ENCODE peak calls at places on chromosomes 13 and 19, in ten cellular contexts. One of them, this sample, is unnamed.

GRCh38 chr19:1445932-1446712 is 3.8 kb upstream of the APC2 start:
- DNase-seq in neuronal stem cell: peak; percentile 78
- DNase-seq in GM23338: peak; percentile 75
- DNase-seq in fibroblast of the aortic adventitia: no peak
- DNase-seq in foreskin fibroblast: peak; percentile 41
- DNase-seq in WERI-Rb-1: peak; percentile 78
- DNase-seq in body of pancreas: no peak
- DNase-seq in colonic mucosa: no peak
- DNase-seq in fibroblast of mammary gland: no peak
- DNase-seq in CD4-positive, CD25-positive, alpha-beta regulatory T cell: no peak
- DNase-seq in this sample: no peak

GRCh38 chr19:35216833-35217707 is 11.5 kb downstream of the FAM187B start:
- DNase-seq in neuronal stem cell: no peak
- DNase-seq in GM23338: peak; percentile 60
- DNase-seq in fibroblast of the aortic adventitia: no peak
- DNase-seq in foreskin fibroblast: no peak
- DNase-seq in WERI-Rb-1: peak; percentile 31
- DNase-seq in body of pancreas: peak; percentile 41
- DNase-seq in colonic mucosa: peak; percentile 47
- DNase-seq in fibroblast of mammary gland: no peak
- DNase-seq in CD4-positive, CD25-positive, alpha-beta regulatory T cell: peak; percentile 30
- DNase-seq in this sample: no peak

GRCh38 chr19:48878219-48879024 is 6.2 kb downstream of the PPP1R15A start:
- DNase-seq in neuronal stem cell: no peak
- DNase-seq in GM23338: no peak
- DNase-seq in fibroblast of the aortic adventitia: peak; percentile 97
- DNase-seq in foreskin fibroblast: peak; percentile 55
- DNase-seq in WERI-Rb-1: no peak
- DNase-seq in body of pancreas: no peak
- DNase-seq in colonic mucosa: no peak
- DNase-seq in fibroblast of mammary gland: no peak
- DNase-seq in CD4-positive, CD25-positive, alpha-beta regulatory T cell: no peak
- DNase-seq in this sample: no peak

GRCh38 chr19:4913996-4914735 is 4.9 kb downstream of the UHRF1 start:
- DNase-seq in neuronal stem cell: no peak
- DNase-seq in GM23338: no peak
- DNase-seq in fibroblast of the aortic adventitia: no peak
- DNase-seq in foreskin fibroblast: no peak
- DNase-seq in WERI-Rb-1: no peak
- DNase-seq in body of pancreas: no peak
- DNase-seq in colonic mucosa: no peak
- DNase-seq in fibroblast of mammary gland: no peak
- DNase-seq in CD4-positive, CD25-positive, alpha-beta regulatory T cell: no peak
- DNase-seq in this sample: no peak

GRCh38 chr19:11296264-11296663 is 304 bp downstream of the TSPAN16 start:
- DNase-seq in neuronal stem cell: no peak
- DNase-seq in GM23338: no peak
- DNase-seq in fibroblast of the aortic adventitia: peak; percentile 65
- DNase-seq in foreskin fibroblast: peak; percentile 23
- DNase-seq in WERI-Rb-1: no peak
- DNase-seq in body of pancreas: no peak
- DNase-seq in colonic mucosa: no peak
- DNase-seq in fibroblast of mammary gland: peak; percentile 35
- DNase-seq in CD4-positive, CD25-positive, alpha-beta regulatory T cell: no peak
- DNase-seq in this sample: no peak

GRCh38 chr13:100209857-100210580 is 121.1 kb downstream of the PCCA start:
- DNase-seq in neuronal stem cell: no peak
- DNase-seq in GM23338: no peak
- DNase-seq in fibroblast of the aortic adventitia: peak; percentile 84
- DNase-seq in foreskin fibroblast: peak; percentile 72
- DNase-seq in WERI-Rb-1: no peak
- DNase-seq in body of pancreas: no peak
- DNase-seq in colonic mucosa: no peak
- DNase-seq in fibroblast of mammary gland: peak; percentile 84
- DNase-seq in CD4-positive, CD25-positive, alpha-beta regulatory T cell: no peak
- DNase-seq in this sample: peak; percentile 59

GRCh38 chr13:48412881-48413351 is at the start of gene LPAR6:
- DNase-seq in neuronal stem cell: no peak
- DNase-seq in GM23338: peak; percentile 35
- DNase-seq in fibroblast of the aortic adventitia: peak; percentile 79
- DNase-seq in foreskin fibroblast: peak; percentile 70
- DNase-seq in WERI-Rb-1: no peak
- DNase-seq in body of pancreas: no peak
- DNase-seq in colonic mucosa: peak; percentile 42
- DNase-seq in fibroblast of mammary gland: peak; percentile 80
- DNase-seq in CD4-positive, CD25-positive, alpha-beta regulatory T cell: peak; percentile 3
- DNase-seq in this sample: peak; percentile 31

GRCh38 chr19:44905437-44906160 is at the start of gene APOE:
- DNase-seq in neuronal stem cell: peak; percentile 48
- DNase-seq in GM23338: peak; percentile 91
- DNase-seq in fibroblast of the aortic adventitia: no peak
- DNase-seq in foreskin fibroblast: no peak
- DNase-seq in WERI-Rb-1: peak; percentile 45
- DNase-seq in body of pancreas: no peak
- DNase-seq in colonic mucosa: no peak
- DNase-seq in fibroblast of mammary gland: no peak
- DNase-seq in CD4-positive, CD25-positive, alpha-beta regulatory T cell: no peak
- DNase-seq in this sample: no peak

GRCh38 chr19:4768934-4769777 is 22.4 kb upstream of the FEM1A start:
- DNase-seq in neuronal stem cell: peak; percentile 97
- DNase-seq in GM23338: peak; percentile 98
- DNase-seq in fibroblast of the aortic adventitia: peak; percentile 91
- DNase-seq in foreskin fibroblast: peak; percentile 88
- DNase-seq in WERI-Rb-1: peak; percentile 96
- DNase-seq in body of pancreas: peak; percentile 86
- DNase-seq in colonic mucosa: peak; percentile 86
- DNase-seq in fibroblast of mammary gland: peak; percentile 81
- DNase-seq in CD4-positive, CD25-positive, alpha-beta regulatory T cell: peak; percentile 60
- DNase-seq in this sample: peak; percentile 80

GRCh38 chr13:100147825-100148224 is 58.9 kb downstream of the PCCA start:
- DNase-seq in neuronal stem cell: no peak
- DNase-seq in GM23338: no peak
- DNase-seq in fibroblast of the aortic adventitia: no peak
- DNase-seq in foreskin fibroblast: no peak
- DNase-seq in WERI-Rb-1: no peak
- DNase-seq in body of pancreas: no peak
- DNase-seq in colonic mucosa: no peak
- DNase-seq in fibroblast of mammary gland: no peak
- DNase-seq in CD4-positive, CD25-positive, alpha-beta regulatory T cell: no peak
- DNase-seq in this sample: no peak

GRCh38 chr19:49554701-49555181 is 25.6 kb downstream of the NOSIP start:
- DNase-seq in neuronal stem cell: no peak
- DNase-seq in GM23338: no peak
- DNase-seq in fibroblast of the aortic adventitia: no peak
- DNase-seq in foreskin fibroblast: no peak
- DNase-seq in WERI-Rb-1: no peak
- DNase-seq in body of pancreas: peak; percentile 58
- DNase-seq in colonic mucosa: no peak
- DNase-seq in fibroblast of mammary gland: no peak
- DNase-seq in CD4-positive, CD25-positive, alpha-beta regulatory T cell: no peak
- DNase-seq in this sample: no peak

GRCh38 chr19:18853755-18854427 is 22.1 kb downstream of the UPF1 start:
- DNase-seq in neuronal stem cell: no peak
- DNase-seq in GM23338: no peak
- DNase-seq in fibroblast of the aortic adventitia: no peak
- DNase-seq in foreskin fibroblast: peak; percentile 21
- DNase-seq in WERI-Rb-1: no peak
- DNase-seq in body of pancreas: no peak
- DNase-seq in colonic mucosa: no peak
- DNase-seq in fibroblast of mammary gland: no peak
- DNase-seq in CD4-positive, CD25-positive, alpha-beta regulatory T cell: no peak
- DNase-seq in this sample: no peak

GRCh38 chr13:27599845-27600553 is 20.3 kb downstream of the LNX2 start:
- DNase-seq in neuronal stem cell: no peak
- DNase-seq in GM23338: peak; percentile 41
- DNase-seq in fibroblast of the aortic adventitia: peak; percentile 78
- DNase-seq in foreskin fibroblast: peak; percentile 78
- DNase-seq in WERI-Rb-1: no peak
- DNase-seq in body of pancreas: peak; percentile 46
- DNase-seq in colonic mucosa: no peak
- DNase-seq in fibroblast of mammary gland: peak; percentile 60
- DNase-seq in CD4-positive, CD25-positive, alpha-beta regulatory T cell: no peak
- DNase-seq in this sample: peak; percentile 75

GRCh38 chr13:66689628-66690027 is 540.5 kb downstream of the PCDH9 start:
- DNase-seq in neuronal stem cell: no peak
- DNase-seq in GM23338: peak; percentile 9
- DNase-seq in fibroblast of the aortic adventitia: peak; percentile 37
- DNase-seq in foreskin fibroblast: peak; percentile 53
- DNase-seq in WERI-Rb-1: peak; percentile 13
- DNase-seq in body of pancreas: no peak
- DNase-seq in colonic mucosa: no peak
- DNase-seq in fibroblast of mammary gland: peak; percentile 37
- DNase-seq in CD4-positive, CD25-positive, alpha-beta regulatory T cell: no peak
- DNase-seq in this sample: no peak

GRCh38 chr13:33554919-33555791 is 262.8 kb upstream of the RFC3 start:
- DNase-seq in neuronal stem cell: no peak
- DNase-seq in GM23338: peak; percentile 15
- DNase-seq in fibroblast of the aortic adventitia: peak; percentile 12
- DNase-seq in foreskin fibroblast: peak; percentile 4
- DNase-seq in WERI-Rb-1: peak; percentile 13
- DNase-seq in body of pancreas: no peak
- DNase-seq in colonic mucosa: no peak
- DNase-seq in fibroblast of mammary gland: no peak
- DNase-seq in CD4-positive, CD25-positive, alpha-beta regulatory T cell: no peak
- DNase-seq in this sample: no peak

GRCh38 chr13:51488212-51488611 is 35.4 kb upstream of the INTS6 start:
- DNase-seq in neuronal stem cell: no peak
- DNase-seq in GM23338: no peak
- DNase-seq in fibroblast of the aortic adventitia: no peak
- DNase-seq in foreskin fibroblast: no peak
- DNase-seq in WERI-Rb-1: no peak
- DNase-seq in body of pancreas: no peak
- DNase-seq in colonic mucosa: no peak
- DNase-seq in fibroblast of mammary gland: no peak
- DNase-seq in CD4-positive, CD25-positive, alpha-beta regulatory T cell: no peak
- DNase-seq in this sample: no peak

DNA sequence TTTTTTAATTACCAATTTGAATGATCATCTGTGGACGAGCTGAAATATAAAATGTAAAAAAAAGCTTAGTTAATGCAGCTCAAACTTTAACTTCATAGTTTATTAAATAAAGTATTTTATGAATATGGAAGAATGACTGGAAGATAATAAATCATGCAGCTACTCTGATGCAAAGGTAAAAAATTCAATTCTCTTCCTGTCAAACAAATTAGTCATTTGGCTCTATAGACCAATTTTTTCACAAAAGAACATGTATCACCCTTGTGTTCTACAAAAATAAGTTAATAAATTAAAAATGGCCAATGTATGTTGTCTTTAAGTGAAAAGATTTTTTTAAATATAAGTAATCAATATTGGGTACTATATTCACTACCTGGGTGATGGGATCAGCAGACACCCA is 26.2 kb downstream of the EXOSC8 start:
- DNase-seq in neuronal stem cell: no peak
- DNase-seq in GM23338: no peak
- DNase-seq in fibroblast of the aortic adventitia: no peak
- DNase-seq in foreskin fibroblast: no peak
- DNase-seq in WERI-Rb-1: no peak
- DNase-seq in body of pancreas: no peak
- DNase-seq in colonic mucosa: no peak
- DNase-seq in fibroblast of mammary gland: no peak
- DNase-seq in CD4-positive, CD25-positive, alpha-beta regulatory T cell: no peak
- DNase-seq in this sample: no peak
- H3K4me3 ChIP-seq in neuronal stem cell: no peak overlapping the region
- H3K4me3 ChIP-seq in GM23338: no peak overlapping the region
- H3K4me3 ChIP-seq in fibroblast of the aortic adventitia: no peak overlapping the region
- H3K4me3 ChIP-seq in foreskin fibroblast: no peak overlapping the region
- H3K4me3 ChIP-seq in WERI-Rb-1: no peak overlapping the region
- H3K4me3 ChIP-seq in body of pancreas: no peak overlapping the region
- H3K4me3 ChIP-seq in colonic mucosa: no peak overlapping the region
- H3K4me3 ChIP-seq in fibroblast of mammary gland: no peak overlapping the region
- H3K4me3 ChIP-seq in CD4-positive, CD25-positive, alpha-beta regulatory T cell: no peak overlapping the region
- H3K4me3 ChIP-seq in this sample: no peak overlapping the region

GRCh38 chr19:20238025-20238623 is 71.1 kb downstream of the ZNF486 start:
- DNase-seq in neuronal stem cell: peak; percentile 93
- DNase-seq in GM23338: peak; percentile 99
- DNase-seq in fibroblast of the aortic adventitia: peak; percentile 72
- DNase-seq in foreskin fibroblast: peak; percentile 91
- DNase-seq in WERI-Rb-1: peak; percentile 82
- DNase-seq in body of pancreas: peak; percentile 95
- DNase-seq in colonic mucosa: peak; percentile 92
- DNase-seq in fibroblast of mammary gland: peak; percentile 85
- DNase-seq in CD4-positive, CD25-positive, alpha-beta regulatory T cell: peak; percentile 68
- DNase-seq in this sample: peak; percentile 54
- H3K4me3 ChIP-seq in neuronal stem cell: peak overlapping the region; percentile 87
- H3K4me3 ChIP-seq in GM23338: peak overlapping the region; percentile 100
- H3K4me3 ChIP-seq in fibroblast of the aortic adventitia: peak overlapping the region; percentile 63
- H3K4me3 ChIP-seq in foreskin fibroblast: peak overlapping the region; percentile 82
- H3K4me3 ChIP-seq in WERI-Rb-1: peak overlapping the region; percentile 69
- H3K4me3 ChIP-seq in body of pancreas: peak overlapping the region; percentile 81
- H3K4me3 ChIP-seq in colonic mucosa: peak overlapping the region; percentile 56
- H3K4me3 ChIP-seq in fibroblast of mammary gland: peak overlapping the region; percentile 80
- H3K4me3 ChIP-seq in CD4-positive, CD25-positive, alpha-beta regulatory T cell: peak overlapping the region; percentile 79
- H3K4me3 ChIP-seq in this sample: peak overlapping the region; percentile 62

DNA sequence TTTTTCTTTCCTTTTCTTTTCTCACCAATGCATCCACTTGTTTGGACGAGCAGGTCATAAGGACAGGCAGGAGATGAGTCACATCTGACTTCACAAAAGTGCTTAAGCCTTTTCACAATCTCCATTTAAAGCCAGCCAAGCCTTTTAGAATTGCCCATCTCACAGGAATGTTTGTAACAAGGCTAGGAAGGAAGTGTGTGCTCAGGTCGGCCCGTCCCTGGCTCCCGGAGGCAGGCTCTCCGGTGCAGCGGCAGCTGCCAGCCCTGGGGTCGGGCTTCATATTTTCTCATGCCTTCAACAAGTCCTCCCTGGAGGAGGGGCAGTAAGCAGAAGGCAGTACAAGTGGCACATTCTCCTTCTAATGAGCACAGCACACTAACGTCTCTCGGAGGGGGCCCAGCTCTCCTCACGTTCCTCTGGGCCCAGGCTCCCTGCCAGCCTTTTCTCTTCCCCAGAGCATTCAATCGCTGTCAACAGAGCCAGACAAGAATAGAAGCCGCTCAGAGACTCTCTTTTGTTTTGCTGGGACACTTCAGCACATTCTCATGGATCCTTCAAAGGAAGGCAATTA is 180.5 kb downstream of the COL4A1 start:
- DNase-seq in neuronal stem cell: peak; percentile 84
- DNase-seq in GM23338: peak; percentile 54
- DNase-seq in fibroblast of the aortic adventitia: peak; percentile 96
- DNase-seq in foreskin fibroblast: peak; percentile 93
- DNase-seq in WERI-Rb-1: no peak
- DNase-seq in body of pancreas: no peak
- DNase-seq in colonic mucosa: no peak
- DNase-seq in fibroblast of mammary gland: peak; percentile 97
- DNase-seq in CD4-positive, CD25-positive, alpha-beta regulatory T cell: no peak
- DNase-seq in this sample: peak; percentile 91
- H3K4me3 ChIP-seq in neuronal stem cell: peak overlapping the region; percentile 24
- H3K4me3 ChIP-seq in GM23338: no peak overlapping the region
- H3K4me3 ChIP-seq in fibroblast of the aortic adventitia: peak overlapping the region; percentile 22
- H3K4me3 ChIP-seq in foreskin fibroblast: no peak overlapping the region
- H3K4me3 ChIP-seq in WERI-Rb-1: no peak overlapping the region
- H3K4me3 ChIP-seq in body of pancreas: no peak overlapping the region
- H3K4me3 ChIP-seq in colonic mucosa: no peak overlapping the region
- H3K4me3 ChIP-seq in fibroblast of mammary gland: no peak overlapping the region
- H3K4me3 ChIP-seq in CD4-positive, CD25-positive, alpha-beta regulatory T cell: no peak overlapping the region
- H3K4me3 ChIP-seq in this sample: no peak overlapping the region

DNA sequence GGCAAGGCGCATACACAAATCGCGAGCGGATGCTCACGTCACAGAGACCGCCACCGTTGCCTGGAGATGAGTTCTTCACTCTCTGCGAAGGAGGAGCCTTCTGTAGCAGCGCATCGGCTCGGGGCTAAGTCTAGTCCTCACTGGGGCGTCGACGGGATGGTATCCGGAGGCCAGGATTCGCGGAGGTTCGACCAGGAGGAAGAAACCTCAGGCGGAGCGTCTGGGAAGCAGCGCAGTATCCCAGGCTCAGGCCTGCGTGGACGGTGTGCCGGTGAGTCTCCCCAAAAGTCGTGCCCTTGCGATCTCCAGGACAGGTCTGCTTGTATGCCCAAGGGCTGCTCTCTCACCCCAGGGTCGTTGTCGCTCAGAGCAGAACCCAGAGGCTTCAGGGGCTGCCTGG is 40.4 kb downstream of the ZNF146 start:
- DNase-seq in neuronal stem cell: no peak
- DNase-seq in GM23338: no peak
- DNase-seq in fibroblast of the aortic adventitia: no peak
- DNase-seq in foreskin fibroblast: no peak
- DNase-seq in WERI-Rb-1: no peak
- DNase-seq in body of pancreas: no peak
- DNase-seq in colonic mucosa: no peak
- DNase-seq in fibroblast of mammary gland: no peak
- DNase-seq in CD4-positive, CD25-positive, alpha-beta regulatory T cell: no peak
- DNase-seq in this sample: no peak
- H3K4me3 ChIP-seq in neuronal stem cell: no peak overlapping the region
- H3K4me3 ChIP-seq in GM23338: no peak overlapping the region
- H3K4me3 ChIP-seq in fibroblast of the aortic adventitia: no peak overlapping the region
- H3K4me3 ChIP-seq in foreskin fibroblast: no peak overlapping the region
- H3K4me3 ChIP-seq in WERI-Rb-1: no peak overlapping the region
- H3K4me3 ChIP-seq in body of pancreas: no peak overlapping the region
- H3K4me3 ChIP-seq in colonic mucosa: no peak overlapping the region
- H3K4me3 ChIP-seq in fibroblast of mammary gland: no peak overlapping the region
- H3K4me3 ChIP-seq in CD4-positive, CD25-positive, alpha-beta regulatory T cell: no peak overlapping the region
- H3K4me3 ChIP-seq in this sample: no peak overlapping the region

This sample was measured in astrocyte of the cerebellum.